ENCODE peak calls at places on chromosomes 4 and X, in ten cellular contexts. One of them, this sample, is unnamed.

GRCh38 chr4:8647626-8648025 is 55.1 kb downstream of the CPZ start:
- DNase-seq in spleen: peak
- DNase-seq in dorsolateral prefrontal cortex: no peak
- DNase-seq in endodermal cell: peak
- DNase-seq in colonic mucosa: peak
- DNase-seq in left ventricle myocardium inferior: no peak
- DNase-seq in IMR-90: no peak
- DNase-seq in trophoblast cell: no peak
- DNase-seq in CD8-positive, alpha-beta memory T cell: no peak
- DNase-seq in OCI-LY7: no peak
- DNase-seq in this sample: no peak

GRCh38 chr4:19924761-19925160 is 326.9 kb upstream of the SLIT2 start:
- DNase-seq in colonic mucosa: no peak
- DNase-seq in CD8-positive, alpha-beta memory T cell: no peak
- DNase-seq in trophoblast cell: no peak
- DNase-seq in left ventricle myocardium inferior: no peak
- DNase-seq in spleen: no peak
- DNase-seq in endodermal cell: no peak
- DNase-seq in dorsolateral prefrontal cortex: no peak
- DNase-seq in IMR-90: peak
- DNase-seq in OCI-LY7: no peak
- DNase-seq in this sample: no peak

GRCh38 chrX:153407736-153408135 is 3.5 kb upstream of the ZFP92 start:
- DNase-seq in OCI-LY7: no peak
- DNase-seq in IMR-90: no peak
- DNase-seq in dorsolateral prefrontal cortex: peak
- DNase-seq in endodermal cell: no peak
- DNase-seq in trophoblast cell: no peak
- DNase-seq in spleen: peak
- DNase-seq in colonic mucosa: no peak
- DNase-seq in left ventricle myocardium inferior: no peak
- DNase-seq in CD8-positive, alpha-beta memory T cell: no peak
- DNase-seq in this sample: no peak

GRCh38 chrX:137286423-137286822 is 252.6 kb upstream of the GPR101 start:
- DNase-seq in OCI-LY7: no peak
- DNase-seq in spleen: no peak
- DNase-seq in IMR-90: no peak
- DNase-seq in dorsolateral prefrontal cortex: no peak
- DNase-seq in left ventricle myocardium inferior: no peak
- DNase-seq in trophoblast cell: no peak
- DNase-seq in colonic mucosa: no peak
- DNase-seq in CD8-positive, alpha-beta memory T cell: no peak
- DNase-seq in endodermal cell: no peak
- DNase-seq in this sample: no peak

GRCh38 chr4:142203505-142203904 is 567.1 kb downstream of the IL15 start:
- DNase-seq in IMR-90: no peak
- DNase-seq in spleen: no peak
- DNase-seq in endodermal cell: no peak
- DNase-seq in trophoblast cell: no peak
- DNase-seq in OCI-LY7: no peak
- DNase-seq in CD8-positive, alpha-beta memory T cell: no peak
- DNase-seq in colonic mucosa: no peak
- DNase-seq in left ventricle myocardium inferior: no peak
- DNase-seq in dorsolateral prefrontal cortex: no peak
- DNase-seq in this sample: no peak

GRCh38 chrX:28099166-28099565 is 117.9 kb upstream of the DCAF8L1 start:
- DNase-seq in dorsolateral prefrontal cortex: no peak
- DNase-seq in IMR-90: no peak
- DNase-seq in colonic mucosa: no peak
- DNase-seq in endodermal cell: no peak
- DNase-seq in left ventricle myocardium inferior: no peak
- DNase-seq in OCI-LY7: no peak
- DNase-seq in CD8-positive, alpha-beta memory T cell: no peak
- DNase-seq in trophoblast cell: no peak
- DNase-seq in spleen: no peak
- DNase-seq in this sample: no peak

GRCh38 chr4:48262926-48263325 is 6.7 kb downstream of the TEC start:
- DNase-seq in CD8-positive, alpha-beta memory T cell: no peak
- DNase-seq in left ventricle myocardium inferior: no peak
- DNase-seq in OCI-LY7: no peak
- DNase-seq in endodermal cell: no peak
- DNase-seq in dorsolateral prefrontal cortex: no peak
- DNase-seq in colonic mucosa: no peak
- DNase-seq in IMR-90: peak
- DNase-seq in spleen: no peak
- DNase-seq in trophoblast cell: no peak
- DNase-seq in this sample: no peak

GRCh38 chrX:17022205-17022604 is 75.7 kb downstream of the REPS2 start:
- DNase-seq in dorsolateral prefrontal cortex: no peak
- DNase-seq in trophoblast cell: no peak
- DNase-seq in left ventricle myocardium inferior: no peak
- DNase-seq in spleen: no peak
- DNase-seq in colonic mucosa: no peak
- DNase-seq in CD8-positive, alpha-beta memory T cell: no peak
- DNase-seq in OCI-LY7: no peak
- DNase-seq in endodermal cell: no peak
- DNase-seq in IMR-90: peak
- DNase-seq in this sample: no peak

GRCh38 chr4:40698733-40699132 is 51.0 kb upstream of the NSUN7 start:
- DNase-seq in colonic mucosa: no peak
- DNase-seq in IMR-90: no peak
- DNase-seq in left ventricle myocardium inferior: no peak
- DNase-seq in dorsolateral prefrontal cortex: no peak
- DNase-seq in endodermal cell: no peak
- DNase-seq in spleen: no peak
- DNase-seq in OCI-LY7: no peak
- DNase-seq in CD8-positive, alpha-beta memory T cell: no peak
- DNase-seq in trophoblast cell: no peak
- DNase-seq in this sample: no peak

GRCh38 chr4:88015659-88016295 is 8.3 kb downstream of the PKD2 start:
- DNase-seq in CD8-positive, alpha-beta memory T cell: no peak
- DNase-seq in left ventricle myocardium inferior: no peak
- DNase-seq in endodermal cell: no peak
- DNase-seq in spleen: no peak
- DNase-seq in colonic mucosa: no peak
- DNase-seq in OCI-LY7: no peak
- DNase-seq in trophoblast cell: no peak
- DNase-seq in dorsolateral prefrontal cortex: no peak
- DNase-seq in IMR-90: no peak
- DNase-seq in this sample: no peak

GRCh38 chr4:37244583-37245390 is at the start of gene NWD2:
- DNase-seq in dorsolateral prefrontal cortex: peak
- DNase-seq in colonic mucosa: peak
- DNase-seq in CD8-positive, alpha-beta memory T cell: no peak
- DNase-seq in trophoblast cell: no peak
- DNase-seq in endodermal cell: peak
- DNase-seq in IMR-90: no peak
- DNase-seq in spleen: no peak
- DNase-seq in OCI-LY7: no peak
- DNase-seq in left ventricle myocardium inferior: no peak
- DNase-seq in this sample: peak

GRCh38 chr4:56909083-56909981 is 1.6 kb downstream of the REST start:
- DNase-seq in CD8-positive, alpha-beta memory T cell: peak
- DNase-seq in trophoblast cell: peak
- DNase-seq in endodermal cell: peak
- DNase-seq in spleen: no peak
- DNase-seq in left ventricle myocardium inferior: peak
- DNase-seq in OCI-LY7: peak
- DNase-seq in dorsolateral prefrontal cortex: peak
- DNase-seq in colonic mucosa: no peak
- DNase-seq in IMR-90: peak
- DNase-seq in this sample: peak

GRCh38 chr4:43411226-43411625 is 518.7 kb downstream of the GRXCR1 start:
- DNase-seq in left ventricle myocardium inferior: no peak
- DNase-seq in spleen: no peak
- DNase-seq in CD8-positive, alpha-beta memory T cell: no peak
- DNase-seq in endodermal cell: no peak
- DNase-seq in dorsolateral prefrontal cortex: no peak
- DNase-seq in IMR-90: peak
- DNase-seq in colonic mucosa: no peak
- DNase-seq in trophoblast cell: no peak
- DNase-seq in OCI-LY7: no peak
- DNase-seq in this sample: no peak

DNA sequence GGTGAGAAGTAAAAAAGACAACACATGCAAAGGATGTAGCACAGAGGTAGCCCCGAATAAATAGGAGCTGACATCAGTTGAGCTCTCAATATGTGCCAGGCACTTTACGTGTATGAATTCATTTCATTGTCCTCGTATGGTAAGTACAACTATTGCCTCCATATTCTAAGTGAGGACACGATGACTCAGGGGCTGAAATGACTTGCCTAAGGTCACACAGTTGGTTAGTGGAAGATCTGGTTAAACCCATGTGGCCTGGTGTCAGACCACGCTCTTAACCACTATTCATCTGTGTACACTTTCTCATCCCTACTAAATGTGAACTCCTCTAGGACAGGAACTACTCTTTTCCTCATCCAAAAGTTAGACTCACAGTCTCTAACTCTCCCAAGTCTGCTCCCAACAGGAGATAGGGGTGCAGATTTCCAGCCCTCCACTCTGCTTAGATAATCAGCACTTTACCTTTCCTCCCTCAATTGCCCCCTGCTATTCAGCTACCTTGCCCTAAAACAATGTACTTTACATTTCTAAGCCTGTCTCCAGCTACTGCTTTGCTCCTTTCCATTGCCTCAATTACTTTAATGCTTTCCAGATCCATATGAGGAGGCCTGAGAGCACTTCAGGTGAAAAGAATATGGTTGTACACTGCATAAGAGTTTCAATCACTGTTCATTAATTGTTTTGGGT is 58.8 kb upstream of the LHFPL1 start:
- DNase-seq in dorsolateral prefrontal cortex: no peak
- DNase-seq in trophoblast cell: no peak
- DNase-seq in OCI-LY7: no peak
- DNase-seq in left ventricle myocardium inferior: no peak
- DNase-seq in endodermal cell: no peak
- DNase-seq in IMR-90: peak
- DNase-seq in spleen: no peak
- DNase-seq in CD8-positive, alpha-beta memory T cell: no peak
- DNase-seq in colonic mucosa: no peak
- DNase-seq in this sample: no peak
- H3K27ac ChIP-seq in dorsolateral prefrontal cortex: no peak
- H3K27ac ChIP-seq in trophoblast cell: no peak
- H3K27ac ChIP-seq in OCI-LY7: no peak
- H3K27ac ChIP-seq in left ventricle myocardium inferior: no peak
- H3K27ac ChIP-seq in endodermal cell: no peak
- H3K27ac ChIP-seq in IMR-90: no peak
- H3K27ac ChIP-seq in spleen: no peak
- H3K27ac ChIP-seq in CD8-positive, alpha-beta memory T cell: no peak
- H3K27ac ChIP-seq in colonic mucosa: no peak
- H3K27ac ChIP-seq in this sample: no peak

GRCh38 chr4:46993075-46994006 is at the start of gene GABRA4:
- DNase-seq in endodermal cell: peak
- DNase-seq in colonic mucosa: no peak
- DNase-seq in OCI-LY7: no peak
- DNase-seq in CD8-positive, alpha-beta memory T cell: no peak
- DNase-seq in left ventricle myocardium inferior: no peak
- DNase-seq in trophoblast cell: no peak
- DNase-seq in IMR-90: no peak
- DNase-seq in spleen: no peak
- DNase-seq in dorsolateral prefrontal cortex: peak
- DNase-seq in this sample: no peak
- H3K4me3 ChIP-seq in endodermal cell: peak
- H3K4me3 ChIP-seq in colonic mucosa: peak
- H3K4me3 ChIP-seq in OCI-LY7: no peak
- H3K4me3 ChIP-seq in CD8-positive, alpha-beta memory T cell: no peak
- H3K4me3 ChIP-seq in left ventricle myocardium inferior: peak
- H3K4me3 ChIP-seq in trophoblast cell: peak
- H3K4me3 ChIP-seq in IMR-90: peak
- H3K4me3 ChIP-seq in spleen: peak
- H3K4me3 ChIP-seq in dorsolateral prefrontal cortex: peak
- H3K4me3 ChIP-seq in this sample: no peak

GRCh38 chrX:33725556-33726232 is 406.4 kb downstream of the FAM47A start:
- DNase-seq in trophoblast cell: no peak
- DNase-seq in endodermal cell: peak
- DNase-seq in CD8-positive, alpha-beta memory T cell: no peak
- DNase-seq in colonic mucosa: no peak
- DNase-seq in left ventricle myocardium inferior: no peak
- DNase-seq in dorsolateral prefrontal cortex: no peak
- DNase-seq in OCI-LY7: no peak
- DNase-seq in IMR-90: no peak
- DNase-seq in spleen: no peak
- DNase-seq in this sample: no peak
- H3K27ac ChIP-seq in trophoblast cell: no peak
- H3K27ac ChIP-seq in endodermal cell: no peak
- H3K27ac ChIP-seq in CD8-positive, alpha-beta memory T cell: no peak
- H3K27ac ChIP-seq in colonic mucosa: no peak
- H3K27ac ChIP-seq in left ventricle myocardium inferior: no peak
- H3K27ac ChIP-seq in dorsolateral prefrontal cortex: no peak
- H3K27ac ChIP-seq in OCI-LY7: no peak
- H3K27ac ChIP-seq in IMR-90: no peak
- H3K27ac ChIP-seq in spleen: no peak
- H3K27ac ChIP-seq in this sample: no peak

DNA sequence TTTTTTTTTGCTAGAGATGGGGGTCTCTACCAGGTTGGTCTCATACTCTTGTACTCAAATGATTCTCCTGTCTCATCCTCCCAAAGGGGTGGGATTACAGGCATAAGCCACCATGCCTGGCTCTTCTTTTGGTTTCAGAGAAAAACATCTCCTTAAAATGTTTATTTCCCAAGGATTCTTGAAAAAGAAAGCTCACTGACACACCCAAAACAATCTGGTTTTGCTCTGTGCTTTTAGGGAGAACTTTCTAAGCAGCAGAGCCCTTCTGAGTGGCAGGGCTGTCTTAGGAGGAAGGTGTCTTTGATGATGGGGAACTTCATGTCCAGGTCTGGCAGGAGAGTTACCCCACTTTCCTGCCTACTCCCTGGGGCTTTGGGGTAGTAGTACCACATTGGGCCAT is 1.3 kb downstream of the SOD3 start:
- DNase-seq in left ventricle myocardium inferior: no peak
- DNase-seq in dorsolateral prefrontal cortex: no peak
- DNase-seq in trophoblast cell: no peak
- DNase-seq in OCI-LY7: no peak
- DNase-seq in spleen: no peak
- DNase-seq in colonic mucosa: no peak
- DNase-seq in IMR-90: no peak
- DNase-seq in CD8-positive, alpha-beta memory T cell: no peak
- DNase-seq in endodermal cell: no peak
- DNase-seq in this sample: no peak
- H3K4me3 ChIP-seq in left ventricle myocardium inferior: peak
- H3K4me3 ChIP-seq in dorsolateral prefrontal cortex: no peak
- H3K4me3 ChIP-seq in trophoblast cell: no peak
- H3K4me3 ChIP-seq in OCI-LY7: no peak
- H3K4me3 ChIP-seq in spleen: no peak
- H3K4me3 ChIP-seq in colonic mucosa: no peak
- H3K4me3 ChIP-seq in IMR-90: no peak
- H3K4me3 ChIP-seq in CD8-positive, alpha-beta memory T cell: no peak
- H3K4me3 ChIP-seq in endodermal cell: no peak
- H3K4me3 ChIP-seq in this sample: no peak